ENCODE peak calls at places on chromosome 16, in nine cellular contexts. T, J, Z, I, E, H, W, D and L are unnamed samples.

GRCh38 chr16:17313085-17313611 is 157.6 kb downstream of the XYLT1 start:
- DNase-seq in T (no peak), J (no peak), Z (no peak), I (peak; percentile 65), E (peak; percentile 73), H (peak; percentile 85), W (no peak), D (no peak), L (peak; percentile 80)

GRCh38 chr16:70804153-70804728 is 3.3 kb upstream of the VAC14 start:
- DNase-seq in T (peak; percentile 27), J (no peak), Z (no peak), I (no peak), E (no peak), H (no peak), W (peak; percentile 15), D (peak; percentile 77), L (no peak)

GRCh38 chr16:4900036-4900435 is 36.9 kb downstream of the PPL start:
- DNase-seq in T (no peak), J (no peak), Z (no peak), I (no peak), E (no peak), H (no peak), W (no peak), D (no peak), L (no peak)

GRCh38 chr16:51540259-51540658 is 389.2 kb upstream of the SALL1 start:
- DNase-seq in T (no peak), J (no peak), Z (no peak), I (no peak), E (no peak), H (no peak), W (no peak), D (peak; percentile 59), L (no peak)

GRCh38 chr16:30352488-30353401 is 2.4 kb downstream of the CD2BP2 start:
- DNase-seq in T (no peak), J (peak; percentile 34), Z (no peak), I (peak; percentile 41), E (no peak), H (no peak), W (peak; percentile 47), D (no peak), L (no peak)

GRCh38 chr16:72936408-72936807 is 111.5 kb downstream of the ZFHX3 start:
- DNase-seq in T (no peak), J (no peak), Z (no peak), I (no peak), E (no peak), H (no peak), W (no peak), D (no peak), L (no peak)

GRCh38 chr16:27426423-27427408 is 24.7 kb downstream of the IL21R start:
- DNase-seq in T (peak; percentile 61), J (no peak), Z (no peak), I (no peak), E (no peak), H (no peak), W (peak; percentile 73), D (peak; percentile 78), L (no peak)

GRCh38 chr16:22366889-22367288 is 7.5 kb downstream of the CDR2 start:
- DNase-seq in T (no peak), J (no peak), Z (no peak), I (no peak), E (no peak), H (no peak), W (no peak), D (no peak), L (no peak)

GRCh38 chr16:19860146-19861030 is 24.3 kb downstream of the GPRC5B start:
- DNase-seq in T (no peak), J (no peak), Z (no peak), I (no peak), E (peak; percentile 44), H (no peak), W (peak; percentile 80), D (peak; percentile 75), L (no peak)

GRCh38 chr16:84555418-84556196 is 51.1 kb upstream of the MEAK7 start:
- DNase-seq in T (no peak), J (no peak), Z (no peak), I (no peak), E (no peak), H (no peak), W (no peak), D (no peak), L (no peak)

GRCh38 chr16:17499223-17499902 is 28.6 kb upstream of the XYLT1 start:
- DNase-seq in T (no peak), J (no peak), Z (no peak), I (no peak), E (no peak), H (no peak), W (no peak), D (no peak), L (no peak)

GRCh38 chr16:67547423-67548264 is 14.7 kb upstream of the CTCF start:
- DNase-seq in T (no peak), J (peak; percentile 50), Z (no peak), I (no peak), E (no peak), H (no peak), W (no peak), D (no peak), L (peak; percentile 26)
- H3K4me1 ChIP-seq in T (peaks cover 9% of the 10 kb centered on the region), J (peaks cover 60% of the 10 kb centered on the region), Z (peaks cover 78% of the 10 kb centered on the region), I (peaks cover 16% of the 10 kb centered on the region), E (no peaks in the 10 kb centered on the region), H (no peaks in the 10 kb centered on the region), W (no peaks in the 10 kb centered on the region), D (peaks cover 16% of the 10 kb centered on the region), L (no peaks in the 10 kb centered on the region)

GRCh38 chr16:47229053-47229640 is 85.4 kb upstream of the NETO2 start:
- DNase-seq in T (no peak), J (no peak), Z (no peak), I (no peak), E (no peak), H (no peak), W (peak; percentile 2), D (no peak), L (no peak)
- H3K4me3 ChIP-seq in T (no peak overlapping the region), J (no peak overlapping the region), Z (no peak overlapping the region), I (no peak overlapping the region), E (no peak overlapping the region), H (no peak overlapping the region), W (no peak overlapping the region), D (no peak overlapping the region), L (no peak overlapping the region)

GRCh38 chr16:65071371-65072311 is 50.2 kb downstream of the CDH11 start:
- DNase-seq in T (no peak), J (no peak), Z (peak; percentile 21), I (no peak), E (no peak), H (peak; percentile 56), W (no peak), D (no peak), L (peak; percentile 43)

GRCh38 chr16:65070831-65071230 is 51.0 kb downstream of the CDH11 start:
- DNase-seq in T (peak; percentile 10), J (no peak), Z (peak; percentile 21), I (no peak), E (no peak), H (peak; percentile 69), W (peak; percentile 93), D (peak; percentile 98), L (peak; percentile 73)

GRCh38 chr16:65069090-65069489 is 52.8 kb downstream of the CDH11 start:
- DNase-seq in T (no peak), J (no peak), Z (no peak), I (no peak), E (no peak), H (no peak), W (no peak), D (peak; percentile 50), L (no peak)

GRCh38 chr16:65068151-65068740 is 53.6 kb downstream of the CDH11 start:
- DNase-seq in T (no peak), J (no peak), Z (no peak), I (no peak), E (no peak), H (no peak), W (peak; percentile 41), D (peak; percentile 83), L (no peak)

GRCh38 chr16:65069766-65070165 is 52.1 kb downstream of the CDH11 start:
- DNase-seq in T (no peak), J (no peak), Z (no peak), I (no peak), E (no peak), H (no peak), W (no peak), D (peak; percentile 42), L (no peak)
- H3K27ac ChIP-seq in T (no peak overlapping the region), J (no peak overlapping the region), Z (no peak overlapping the region), I (no peak overlapping the region), E (no peak overlapping the region), H (no peak overlapping the region), W (no peak overlapping the region), D (no peak overlapping the region), L (no peak overlapping the region)

GRCh38 chr16:10895053-10895946 is 18.3 kb downstream of the CIITA start:
- DNase-seq in T (no peak), J (no peak), Z (peak; percentile 68), I (no peak), E (no peak), H (no peak), W (peak; percentile 82), D (peak; percentile 48), L (peak; percentile 41)
- H3K4me1 ChIP-seq in T (no peaks in the 10 kb centered on the region), J (peaks cover 37% of the 10 kb centered on the region), Z (peaks cover 16% of the 10 kb centered on the region), I (no peaks in the 10 kb centered on the region), E (no peaks in the 10 kb centered on the region), H (no peaks in the 10 kb centered on the region), W (no peaks in the 10 kb centered on the region), D (no peaks in the 10 kb centered on the region), L (no peaks in the 10 kb centered on the region)